ENCODE peak calls at places on chromosomes 6 and 20, in seven cellular contexts. K is GM12878, V is HCT116, I is SK-N-SH, J is HepG2, Q is H1, W is K562. S is an unnamed sample.

GRCh38 chr6:16964553-16965499 is 137.0 kb upstream of the STMND1 start:
- DNase-seq in V (peak; percentile 39), I (peak; percentile 70), Q (peak; percentile 71), W (peak; percentile 76), K (peak; percentile 12), J (peak; percentile 67), S (peak; percentile 76)

GRCh38 chr6:109690373-109690739 is 646 bp downstream of the AK9 start:
- DNase-seq in V (no peak), I (peak; percentile 62), W (peak; percentile 32), K (no peak), J (peak; percentile 15), Q (peak; percentile 47), S (peak; percentile 3)

GRCh38 chr6:168348186-168348585 is 28.6 kb upstream of the DACT2 start:
- DNase-seq in Q (no peak), V (no peak), K (no peak), I (no peak), W (no peak), J (no peak), S (no peak)

GRCh38 chr6:160260283-160261119 is 1.9 kb upstream of the SLC22A2 start:
- DNase-seq in V (no peak), W (no peak), K (no peak), Q (no peak), I (no peak), J (no peak), S (no peak)

GRCh38 chr20:3744806-3745685 is 12.6 kb downstream of the HSPA12B start:
- DNase-seq in W (peak; percentile 97), K (no peak), J (peak; percentile 74), I (peak; percentile 90), V (peak; percentile 88), Q (peak; percentile 95), S (peak; percentile 95)

GRCh38 chr6:165119231-165120020 is 190.0 kb downstream of the C6orf118 start:
- DNase-seq in V (no peak), I (no peak), J (no peak), K (no peak), W (no peak), Q (no peak), S (no peak)

GRCh38 chr6:159169557-159170332 is 545 bp downstream of the FNDC1 start:
- DNase-seq in V (no peak), W (no peak), J (no peak), Q (no peak), K (no peak), I (peak; percentile 47), S (no peak)

GRCh38 chr6:36122495-36123269 is 7.6 kb upstream of the MAPK13 start:
- DNase-seq in K (no peak), I (no peak), W (no peak), Q (no peak), J (no peak), V (no peak), S (no peak)

GRCh38 chr6:167799033-167799933 is 27.4 kb upstream of the AFDN start:
- DNase-seq in I (peak; percentile 85), V (no peak), J (no peak), Q (no peak), K (no peak), W (no peak), S (no peak)

GRCh38 chr6:7673063-7673536 is 52.8 kb upstream of the BMP6 start:
- DNase-seq in Q (peak; percentile 25), K (no peak), I (peak; percentile 10), W (peak; percentile 48), V (peak; percentile 50), J (no peak), S (no peak)

GRCh38 chr20:48057251-48057650 is 272.0 kb upstream of the SULF2 start:
- DNase-seq in Q (no peak), K (no peak), W (no peak), I (no peak), V (no peak), J (no peak), S (no peak)

GRCh38 chr6:161353208-161353613 is 79.3 kb upstream of the AGPAT4 start:
- DNase-seq in I (peak; percentile 52), V (peak; percentile 52), Q (peak; percentile 66), W (peak; percentile 72), J (peak; percentile 46), K (no peak), S (no peak)

GRCh38 chr20:46959081-46959692 is 64.5 kb downstream of the EYA2 start:
- DNase-seq in Q (no peak), K (no peak), W (no peak), I (no peak), J (peak; percentile 59), V (peak; percentile 22), S (no peak)

GRCh38 chr20:45919536-45919933 is 7.6 kb upstream of the PLTP start:
- DNase-seq in J (no peak), Q (no peak), W (no peak), V (no peak), K (no peak), I (no peak), S (peak; percentile 62)

GRCh38 chr20:38144608-38145093 is 20.4 kb downstream of the TGM2 start:
- DNase-seq in Q (no peak), J (no peak), W (no peak), K (no peak), I (no peak), V (no peak), S (no peak)

DNA sequence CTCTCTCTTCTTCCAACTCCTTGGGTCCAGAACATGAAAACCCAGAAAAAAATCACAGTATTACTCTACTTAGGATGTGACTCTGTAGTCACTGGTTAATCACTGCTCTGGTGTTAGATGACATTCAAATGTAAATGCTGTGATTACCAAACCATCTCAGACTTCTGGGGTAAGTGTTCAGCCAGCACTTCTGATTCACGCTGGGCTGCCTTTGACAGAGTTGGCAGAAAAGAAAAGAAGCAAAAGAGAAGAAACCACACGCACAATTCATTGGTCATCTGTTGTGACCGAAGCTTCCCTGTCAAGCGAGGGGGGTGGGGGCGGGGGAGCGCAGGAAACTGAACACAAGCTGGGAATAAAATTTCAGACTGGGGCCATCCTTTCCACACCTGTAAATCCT is 82.7 kb downstream of the PSMG4 start:
- DNase-seq in V (no peak), K (no peak), I (no peak), J (no peak), Q (no peak), W (no peak), S (no peak)
- TF ChIP-seq JUND in V (no peak), K (no peak), I (no peak), J (no peak), Q (no peak), W (no peak), S (no peak)

DNA sequence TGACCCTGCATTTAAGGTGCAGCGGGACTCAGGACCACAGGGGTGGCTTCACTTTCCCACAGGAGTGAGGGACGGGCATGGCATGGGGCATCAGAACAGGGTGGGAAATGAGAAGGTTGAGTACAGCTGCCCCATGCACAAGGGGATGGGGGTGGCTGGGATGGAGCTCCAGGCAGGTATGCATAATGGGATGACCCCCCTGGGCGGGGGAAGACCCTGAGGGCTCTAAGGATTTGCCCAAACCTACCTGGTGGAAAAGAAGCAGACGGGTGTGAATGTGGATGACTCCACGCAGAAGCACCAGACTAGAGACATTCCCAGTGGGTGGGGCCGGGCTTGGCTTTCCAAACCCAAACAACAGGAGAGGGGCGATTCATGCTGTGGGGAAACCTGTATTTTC is 200.3 kb downstream of the SYNDIG1 start:
- DNase-seq in K (no peak), J (no peak), W (no peak), Q (no peak), V (no peak), I (no peak), S (no peak)
- TF ChIP-seq JUND in K (no peak), J (no peak), W (no peak), Q (no peak), V (no peak), I (no peak), S (no peak)

GRCh38 chr6:21707527-21707926 is 114.0 kb downstream of the SOX4 start:
- DNase-seq in J (no peak), K (no peak), I (no peak), Q (no peak), V (no peak), W (no peak), S (no peak)
- TF ChIP-seq JUND in J (no peak), K (no peak), I (no peak), Q (no peak), V (no peak), W (no peak), S (no peak)

DNA sequence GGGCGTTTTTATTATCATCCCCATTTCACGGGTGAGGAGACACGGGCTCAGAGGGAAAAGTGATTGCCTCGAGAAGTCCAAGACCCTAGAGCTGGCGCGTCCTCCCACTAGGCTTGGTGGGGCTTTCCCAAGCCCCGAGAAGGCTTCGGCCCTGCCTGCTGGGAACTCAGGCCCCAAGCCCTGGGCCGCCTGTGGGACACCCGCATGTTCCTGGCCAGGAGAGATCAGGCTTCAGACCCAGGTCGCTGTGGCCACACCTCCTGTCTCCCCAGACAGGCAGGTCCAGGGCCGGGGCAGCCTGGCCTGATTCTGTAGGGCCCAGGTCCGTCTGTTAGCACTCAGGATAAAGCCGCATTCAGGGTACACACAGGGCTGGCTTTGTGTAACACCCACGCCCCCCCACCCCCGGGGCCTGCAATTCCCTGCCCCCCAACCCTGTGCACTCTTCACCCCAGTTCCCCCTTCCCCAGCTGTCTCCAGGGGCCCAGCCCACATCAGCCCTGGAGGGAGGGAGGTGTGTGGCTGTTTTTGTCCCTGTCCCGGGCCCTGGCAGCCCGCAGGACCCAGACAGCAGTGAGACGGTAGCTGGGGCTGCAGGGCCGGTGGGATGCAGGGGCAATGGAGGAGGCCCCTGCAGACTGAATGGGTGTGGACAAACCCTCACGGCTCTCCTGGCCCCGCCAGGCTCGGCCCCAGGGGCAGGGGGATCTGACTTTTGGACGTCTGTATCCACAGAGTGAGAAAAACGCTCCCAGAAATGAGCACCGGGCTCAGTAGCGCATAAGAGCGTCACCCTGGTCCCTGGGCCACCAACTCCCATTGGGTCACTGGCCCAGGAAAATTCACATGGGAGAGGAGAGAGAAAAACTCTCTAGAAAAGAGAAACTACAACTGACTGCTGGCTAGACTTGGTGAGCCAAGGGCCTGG is 42.4 kb upstream of the ZBP1 start:
- DNase-seq in Q (no peak), K (no peak), W (no peak), J (no peak), V (no peak), I (peak; percentile 33), S (no peak)
- TF ChIP-seq JUND in Q (no peak), K (no peak), W (no peak), J (no peak), V (no peak), I (no peak), S (no peak)

GRCh38 chr6:1612902-1613301 is 3.2 kb downstream of the FOXC1 start:
- DNase-seq in I (no peak), Q (no peak), J (no peak), V (no peak), K (no peak), W (no peak), S (no peak)
- TF ChIP-seq JUND in I (peak; percentile 60), Q (no peak), J (no peak), V (no peak), K (no peak), W (no peak), S (no peak)

DNA sequence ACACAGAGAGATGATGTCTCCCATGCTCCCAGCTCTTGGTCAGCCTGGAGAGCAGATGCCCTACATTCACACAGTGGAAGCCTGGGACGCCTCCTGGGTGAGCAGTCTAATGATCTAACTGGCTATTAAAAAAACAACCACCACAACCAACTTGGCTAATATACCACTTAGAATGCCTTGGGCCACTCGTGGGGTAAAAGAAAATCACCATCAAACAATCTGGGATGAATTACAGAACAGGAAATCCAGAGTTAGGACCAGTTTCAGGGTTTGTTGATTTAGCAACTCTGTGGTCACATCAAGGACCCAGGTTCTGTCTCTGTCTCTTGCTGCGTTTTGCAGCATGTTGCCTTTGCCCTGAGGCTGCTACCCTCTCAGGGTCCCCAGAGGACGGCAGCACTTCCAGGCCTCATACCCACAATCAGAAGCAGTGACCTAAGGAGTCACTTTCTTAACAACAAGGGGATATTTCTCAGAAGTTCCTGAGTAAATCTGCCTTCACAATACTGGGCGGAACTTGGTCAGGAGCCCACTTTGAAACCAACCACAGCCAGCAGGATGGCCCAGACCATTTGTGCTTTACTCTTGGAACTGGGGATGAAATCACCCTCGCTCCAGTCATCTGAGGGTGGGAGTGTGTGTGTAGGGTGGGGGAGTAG is 118.7 kb downstream of the CLIC5 start:
- DNase-seq in W (no peak), Q (no peak), V (no peak), J (no peak), I (no peak), K (no peak), S (no peak)
- TF ChIP-seq JUND in W (no peak), Q (no peak), V (no peak), J (no peak), I (no peak), K (no peak), S (no peak)